ENCODE peak calls at places on chromosomes 7 and 10, in ten cellular contexts. F is stomach; I is NCI-H524; Q is NCI-H2029; K is naive B cell; V is HAP-1; J is stimulated activated CD4-positive, alpha-beta T cell treated with anti-CD3 and anti-CD28 coated beads, Interleukin-4, amount 100 ng/mL, for 1 hour; B is skeletal muscle cell; A is BE2C; M is RPMI7951. C is an unnamed sample.

GRCh38 chr7:150450491-150450992 is at the start of gene GIMAP8:
- DNase-seq in A (no peak), J (peak), V (no peak), Q (no peak), M (no peak), K (no peak), I (no peak), F (peak), B (no peak), C (no peak)

GRCh38 chr7:77460057-77460486 is 43.9 kb upstream of the GSAP start:
- DNase-seq in F (no peak), V (no peak), I (no peak), K (no peak), A (no peak), J (no peak), Q (no peak), B (no peak), M (no peak), C (no peak)

GRCh38 chr10:60208676-60209269 is 180.9 kb downstream of the ANK3 start:
- DNase-seq in Q (no peak), M (peak), B (peak), F (no peak), J (no peak), A (no peak), V (peak), I (no peak), K (no peak), C (peak)

GRCh38 chr7:101340379-101340778 is 18.8 kb upstream of the IFT22 start:
- DNase-seq in I (no peak), M (no peak), A (no peak), B (no peak), K (no peak), J (no peak), Q (no peak), F (no peak), V (no peak), C (no peak)

GRCh38 chr10:29304259-29305030 is 15.6 kb downstream of the LYZL1 start:
- DNase-seq in Q (peak), V (peak), A (peak), I (no peak), K (peak), F (peak), B (peak), J (peak), M (peak), C (peak)

GRCh38 chr10:1369197-1369596 is 313.0 kb downstream of the WDR37 start:
- DNase-seq in V (no peak), A (no peak), B (no peak), K (no peak), J (no peak), Q (no peak), M (no peak), I (no peak), F (no peak), C (peak)

GRCh38 chr7:23200331-23200730 is 18.5 kb downstream of the NUP42 start:
- DNase-seq in J (no peak), M (no peak), F (no peak), A (no peak), K (no peak), V (no peak), B (no peak), I (no peak), Q (no peak), C (no peak)

GRCh38 chr10:29949411-29950011 is 109.9 kb downstream of the JCAD start:
- DNase-seq in V (no peak), Q (no peak), M (peak), I (no peak), J (no peak), F (no peak), B (peak), K (no peak), A (no peak), C (no peak)

GRCh38 chr7:55786901-55787300 is 75.7 kb downstream of the SEPTIN14 start:
- DNase-seq in V (no peak), I (no peak), K (no peak), B (no peak), F (no peak), M (no peak), Q (no peak), J (no peak), A (no peak), C (no peak)

GRCh38 chr7:494906-495305 is 24.7 kb downstream of the PDGFA start:
- DNase-seq in I (no peak), K (no peak), V (no peak), Q (no peak), B (no peak), F (no peak), M (no peak), J (no peak), A (no peak), C (no peak)

GRCh38 chr7:116576350-116577319 is 51.8 kb downstream of the CAV1 start:
- DNase-seq in M (peak), Q (no peak), F (no peak), I (no peak), J (no peak), B (peak), A (no peak), V (no peak), K (no peak), C (no peak)

GRCh38 chr10:70255329-70256299 is 22.4 kb upstream of the PPA1 start:
- DNase-seq in I (no peak), J (peak), Q (no peak), A (no peak), B (no peak), V (peak), M (peak), K (no peak), F (no peak), C (no peak)

GRCh38 chr10:125823663-125824251 is 411 bp downstream of the BCCIP start:
- DNase-seq in A (no peak), I (no peak), B (no peak), M (peak), K (no peak), J (peak), Q (no peak), V (peak), F (no peak), C (peak)

GRCh38 chr10:34907743-34908425 is 92.8 kb upstream of the PARD3 start:
- DNase-seq in F (no peak), V (no peak), M (peak), Q (no peak), A (no peak), K (no peak), J (no peak), I (no peak), B (no peak), C (no peak)

GRCh38 chr10:88659725-88660592 is 4.3 kb upstream of the LIPF start:
- DNase-seq in I (no peak), Q (no peak), B (no peak), K (no peak), V (no peak), F (no peak), A (no peak), M (no peak), J (no peak), C (no peak)

GRCh38 chr7:13016633-13017324 is 329.3 kb downstream of the ARL4A start:
- DNase-seq in K (no peak), M (no peak), I (no peak), F (no peak), B (no peak), V (no peak), A (no peak), J (no peak), Q (no peak), C (no peak)

GRCh38 chr7:101590663-101591435 is 38.2 kb downstream of the MYL10 start:
- DNase-seq in M (no peak), A (no peak), Q (no peak), F (no peak), I (no peak), B (no peak), K (no peak), V (no peak), J (no peak), C (no peak)

GRCh38 chr7:51666261-51666660 is 349.7 kb upstream of the COBL start:
- DNase-seq in M (no peak), F (no peak), A (no peak), J (no peak), Q (no peak), I (peak), B (no peak), K (no peak), V (peak), C (no peak)